ENCODE peak calls at places on chromosomes 1 and 21, in eight cellular contexts. O is NCI-H187 treated with DMSO at 0.1 percent for 48 hours, D is HTR-8/SVneo, S is esophagus squamous epithelium, G is ACHN, M is HFFc6, R is tibial nerve, E is Right ventricle myocardium superior. T is an unnamed sample.

GRCh38 chr1:54559111-54559548 is 11.1 kb downstream of the ACOT11 start:
- DNase-seq in O (no peak), D (no peak), S (no peak), G (no peak), M (no peak), R (no peak), E (peak), T (no peak)

GRCh38 chr21:41765393-41765950 is 1.4 kb downstream of the RIPK4 start:
- DNase-seq in O (no peak), D (no peak), S (no peak), G (no peak), M (no peak), R (no peak), E (no peak), T (no peak)

GRCh38 chr1:111723091-111723806 is 15.9 kb downstream of the INKA2 start:
- DNase-seq in O (no peak), D (no peak), S (no peak), G (no peak), M (no peak), R (no peak), E (no peak), T (no peak)

GRCh38 chr1:181344091-181344490 is 139.2 kb upstream of the CACNA1E start:
- DNase-seq in O (no peak), D (no peak), S (no peak), G (no peak), M (no peak), R (no peak), E (no peak), T (no peak)

GRCh38 chr1:229203030-229203751 is 67.7 kb upstream of the RAB4A start:
- DNase-seq in O (no peak), D (no peak), S (no peak), G (peak), M (peak), R (no peak), E (no peak), T (peak)

GRCh38 chr1:88022507-88022906 is 661.6 kb upstream of the PKN2 start:
- DNase-seq in O (no peak), D (no peak), S (no peak), G (no peak), M (no peak), R (no peak), E (no peak), T (no peak)

GRCh38 chr1:155859881-155860841 is 794 bp downstream of the SYT11 start:
- DNase-seq in O (no peak), D (peak), S (peak), G (peak), M (peak), R (peak), E (peak), T (peak)

GRCh38 chr21:37717534-37717933 is 198.7 kb downstream of the KCNJ6 start:
- DNase-seq in O (no peak), D (no peak), S (no peak), G (no peak), M (no peak), R (no peak), E (no peak), T (no peak)

GRCh38 chr1:10888289-10888688 is 91.8 kb upstream of the CASZ1 start:
- DNase-seq in O (no peak), D (no peak), S (no peak), G (no peak), M (no peak), R (no peak), E (peak), T (no peak)

GRCh38 chr1:64900916-64901315 is 65.4 kb downstream of the JAK1 start:
- DNase-seq in O (no peak), D (no peak), S (no peak), G (no peak), M (no peak), R (no peak), E (no peak), T (no peak)

GRCh38 chr1:58866578-58866977 is 82.7 kb upstream of the JUN start:
- DNase-seq in O (no peak), D (no peak), S (no peak), G (no peak), M (no peak), R (no peak), E (no peak), T (no peak)

T was measured in iPS DF 19.7.